ENCODE peak calls at places on chromosomes 4 and X, in nine cellular contexts. Q, D, Z, B, O, L, P, J and S are unnamed samples.

GRCh38 chr4:73704314-73705055 is 35.9 kb upstream of the CXCL8 start:
- DNase-seq in Q (no peak), D (peak), Z (peak), B (peak), O (peak), L (peak), P (peak), J (no peak), S (no peak)

GRCh38 chrX:40099046-40099968 is 1.5 kb upstream of the BCOR start:
- DNase-seq in Q (peak), D (no peak), Z (no peak), B (peak), O (no peak), L (peak), P (peak), J (no peak), S (peak)

GRCh38 chr4:139950568-139950967 is 203.4 kb downstream of the MAML3 start:
- DNase-seq in Q (no peak), D (no peak), Z (peak), B (peak), O (no peak), L (no peak), P (peak), J (no peak), S (no peak)

GRCh38 chr4:128835498-128836222 is 26.2 kb downstream of the JADE1 start:
- DNase-seq in Q (no peak), D (no peak), Z (peak), B (no peak), O (no peak), L (no peak), P (no peak), J (no peak), S (no peak)

GRCh38 chrX:12999422-12999821 is 24.5 kb downstream of the TMSB4X start:
- DNase-seq in Q (no peak), D (peak), Z (no peak), B (no peak), O (no peak), L (no peak), P (no peak), J (no peak), S (no peak)

GRCh38 chr4:39469429-39470077 is 10.7 kb downstream of the LIAS start:
- DNase-seq in Q (peak), D (peak), Z (peak), B (peak), O (peak), L (peak), P (peak), J (no peak), S (no peak)

GRCh38 chr4:155807021-155807420 is 48.2 kb downstream of the GUCY1B1 start:
- DNase-seq in Q (no peak), D (peak), Z (peak), B (no peak), O (peak), L (no peak), P (peak), J (no peak), S (no peak)

GRCh38 chr4:119585771-119586170 is 42.8 kb downstream of the PDE5A start:
- DNase-seq in Q (no peak), D (peak), Z (no peak), B (no peak), O (no peak), L (no peak), P (peak), J (no peak), S (no peak)

GRCh38 chr4:86506591-86506990 is 87.5 kb upstream of the PTPN13 start:
- DNase-seq in Q (no peak), D (no peak), Z (no peak), B (no peak), O (no peak), L (peak), P (no peak), J (no peak), S (no peak)

GRCh38 chr4:152422817-152423320 is 113.0 kb downstream of the FBXW7 start:
- DNase-seq in Q (no peak), D (no peak), Z (no peak), B (no peak), O (no peak), L (no peak), P (no peak), J (no peak), S (no peak)

GRCh38 chrX:100687546-100687945 is 43.5 kb downstream of the SRPX2 start:
- DNase-seq in Q (no peak), D (no peak), Z (no peak), B (no peak), O (no peak), L (no peak), P (no peak), J (no peak), S (no peak)

GRCh38 chrX:109830704-109831206 is 97.7 kb upstream of the ACSL4 start:
- DNase-seq in Q (no peak), D (peak), Z (peak), B (no peak), O (no peak), L (peak), P (peak), J (no peak), S (no peak)

GRCh38 chr4:141391293-141391692 is 170.6 kb downstream of the ZNF330 start:
- DNase-seq in Q (no peak), D (peak), Z (no peak), B (no peak), O (no peak), L (peak), P (peak), J (no peak), S (no peak)

GRCh38 chr4:101346312-101346561 is 1.1 kb downstream of the PPP3CA start:
- DNase-seq in Q (no peak), D (no peak), Z (no peak), B (peak), O (no peak), L (no peak), P (no peak), J (no peak), S (no peak)

GRCh38 chrX:39361736-39362135 is 560.5 kb downstream of the MID1IP1 start:
- DNase-seq in Q (no peak), D (no peak), Z (peak), B (no peak), O (no peak), L (no peak), P (no peak), J (no peak), S (no peak)

GRCh38 chrX:67574696-67575095 is 30.9 kb downstream of the AR start:
- DNase-seq in Q (no peak), D (no peak), Z (peak), B (no peak), O (no peak), L (no peak), P (peak), J (no peak), S (no peak)

GRCh38 chrX:42615161-42615563 is 162.8 kb downstream of the PPP1R2C start:
- DNase-seq in Q (no peak), D (no peak), Z (peak), B (peak), O (no peak), L (peak), P (peak), J (no peak), S (no peak)

GRCh38 chrX:40434947-40435346 is 145.8 kb upstream of the ATP6AP2 start:
- DNase-seq in Q (no peak), D (peak), Z (peak), B (no peak), O (no peak), L (no peak), P (peak), J (peak), S (peak)

GRCh38 chr4:173343832-173344397 is 9.8 kb upstream of the HMGB2 start:
- DNase-seq in Q (no peak), D (no peak), Z (no peak), B (no peak), O (no peak), L (no peak), P (no peak), J (no peak), S (no peak)

GRCh38 chrX:115940888-115941332 is 229.6 kb upstream of the AGTR2 start:
- DNase-seq in Q (peak), D (peak), Z (peak), B (no peak), O (no peak), L (no peak), P (no peak), J (no peak), S (peak)

GRCh38 chr4:166078383-166078782 is 205.3 kb downstream of the TLL1 start:
- DNase-seq in Q (no peak), D (no peak), Z (no peak), B (no peak), O (no peak), L (no peak), P (peak), J (no peak), S (no peak)

GRCh38 chrX:103730746-103731508 is 20.2 kb downstream of the TMEM31 start:
- DNase-seq in Q (no peak), D (peak), Z (peak), B (no peak), O (no peak), L (no peak), P (peak), J (no peak), S (no peak)

GRCh38 chrX:77788050-77788449 is 2.0 kb upstream of the ATRX start:
- DNase-seq in Q (no peak), D (peak), Z (no peak), B (peak), O (no peak), L (peak), P (peak), J (no peak), S (no peak)

GRCh38 chr4:150828159-150828558 is 186.9 kb downstream of the LRBA start:
- DNase-seq in Q (no peak), D (no peak), Z (no peak), B (no peak), O (no peak), L (no peak), P (no peak), J (no peak), S (no peak)

GRCh38 chrX:373641-374471 is 12.9 kb downstream of the PPP2R3B start:
- DNase-seq in Q (no peak), D (peak), Z (peak), B (peak), O (no peak), L (no peak), P (peak), J (no peak), S (no peak)

GRCh38 chrX:78673256-78673655 is 14.1 kb upstream of the RTL3 start:
- DNase-seq in Q (no peak), D (no peak), Z (peak), B (no peak), O (no peak), L (no peak), P (peak), J (no peak), S (no peak)

GRCh38 chrX:46179748-46180147 is 365.5 kb downstream of the ZNF674 start:
- DNase-seq in Q (no peak), D (no peak), Z (no peak), B (no peak), O (no peak), L (no peak), P (no peak), J (no peak), S (no peak)

GRCh38 chr4:146520894-146521542 is 722 bp downstream of the SLC10A7 start:
- DNase-seq in Q (no peak), D (peak), Z (peak), B (peak), O (no peak), L (peak), P (peak), J (no peak), S (no peak)

GRCh38 chr4:154822775-154823174 is 41.7 kb downstream of the RBM46 start:
- DNase-seq in Q (no peak), D (peak), Z (peak), B (no peak), O (peak), L (no peak), P (peak), J (no peak), S (no peak)

GRCh38 chrX:21408776-21409175 is 34.6 kb downstream of the CNKSR2 start:
- DNase-seq in Q (no peak), D (no peak), Z (no peak), B (no peak), O (no peak), L (no peak), P (no peak), J (no peak), S (no peak)

GRCh38 chrX:18931972-18932371 is 51.9 kb downstream of the PHKA2 start:
- DNase-seq in Q (peak), D (peak), Z (peak), B (peak), O (no peak), L (peak), P (peak), J (no peak), S (no peak)

GRCh38 chr4:86451560-86452322 is 91.9 kb upstream of the MAPK10 start:
- DNase-seq in Q (peak), D (peak), Z (peak), B (peak), O (no peak), L (no peak), P (peak), J (no peak), S (no peak)

GRCh38 chrX:15055146-15055930 is 182.1 kb downstream of the MOSPD2 start:
- DNase-seq in Q (no peak), D (peak), Z (no peak), B (no peak), O (no peak), L (peak), P (peak), J (no peak), S (no peak)

GRCh38 chr4:182303847-182304246 is 60.6 kb downstream of the TENM3 start:
- DNase-seq in Q (no peak), D (no peak), Z (no peak), B (no peak), O (no peak), L (no peak), P (no peak), J (no peak), S (no peak)

GRCh38 chr4:88097301-88097700 is 61.1 kb downstream of the ABCG2 start:
- DNase-seq in Q (no peak), D (peak), Z (no peak), B (no peak), O (peak), L (no peak), P (peak), J (no peak), S (no peak)

GRCh38 chr4:23775694-23776093 is 114.2 kb downstream of the PPARGC1A start:
- DNase-seq in Q (peak), D (no peak), Z (no peak), B (peak), O (no peak), L (no peak), P (no peak), J (no peak), S (no peak)

GRCh38 chr4:23401572-23401971 is 488.3 kb downstream of the PPARGC1A start:
- DNase-seq in Q (no peak), D (no peak), Z (no peak), B (no peak), O (no peak), L (no peak), P (no peak), J (no peak), S (no peak)